ENCODE peak calls at places on chromosomes 1 and 21, in nine cellular contexts. N, G, J, F, X, Q, L, W and T are unnamed samples.

GRCh38 chr1:10510520-10511493 is 36.1 kb downstream of the PEX14 start:
- DNase-seq in N (peak), G (no peak), J (peak), F (peak), X (peak), Q (peak), L (peak), W (peak), T (peak)

GRCh38 chr1:112719706-112720105 is 4.6 kb upstream of the PPM1J start:
- DNase-seq in N (no peak), G (no peak), J (no peak), F (no peak), X (no peak), Q (no peak), L (no peak), W (no peak), T (no peak)

GRCh38 chr1:71660417-71660816 is 579.6 kb upstream of the ZRANB2 start:
- DNase-seq in N (peak), G (no peak), J (no peak), F (peak), X (peak), Q (no peak), L (no peak), W (peak), T (peak)

GRCh38 chr21:34693192-34693810 is 24.5 kb downstream of the CLIC6 start:
- DNase-seq in N (peak), G (no peak), J (peak), F (peak), X (peak), Q (peak), L (peak), W (peak), T (peak)

GRCh38 chr1:228446849-228447248 is 30.2 kb upstream of the TRIM17 start:
- DNase-seq in N (no peak), G (no peak), J (no peak), F (no peak), X (no peak), Q (no peak), L (no peak), W (no peak), T (no peak)

GRCh38 chr1:212951058-212951923 is 950 bp downstream of the VASH2 start:
- DNase-seq in N (no peak), G (no peak), J (no peak), F (no peak), X (no peak), Q (no peak), L (no peak), W (no peak), T (no peak)

GRCh38 chr1:40684669-40685068 is 6.8 kb upstream of the NFYC start:
- DNase-seq in N (no peak), G (no peak), J (no peak), F (no peak), X (no peak), Q (no peak), L (no peak), W (no peak), T (no peak)

GRCh38 chr1:198876371-198876871 is 237.6 kb downstream of the PTPRC start:
- DNase-seq in N (peak), G (no peak), J (no peak), F (no peak), X (no peak), Q (no peak), L (no peak), W (no peak), T (no peak)

GRCh38 chr1:90768098-90768497 is 51.0 kb upstream of the BARHL2 start:
- DNase-seq in N (no peak), G (no peak), J (no peak), F (no peak), X (no peak), Q (no peak), L (peak), W (no peak), T (peak)

GRCh38 chr1:194342484-194343262 is 1156.3 kb upstream of the B3GALT2 start:
- DNase-seq in N (no peak), G (no peak), J (no peak), F (no peak), X (no peak), Q (no peak), L (no peak), W (no peak), T (no peak)

GRCh38 chr1:198686069-198686728 is 47.4 kb downstream of the PTPRC start:
- DNase-seq in N (peak), G (no peak), J (peak), F (peak), X (peak), Q (no peak), L (peak), W (no peak), T (peak)

GRCh38 chr1:171929121-171929520 is 87.8 kb downstream of the DNM3 start:
- DNase-seq in N (no peak), G (no peak), J (no peak), F (no peak), X (no peak), Q (no peak), L (no peak), W (no peak), T (no peak)

GRCh38 chr1:50658421-50659076 is 235.3 kb upstream of the DMRTA2 start:
- DNase-seq in N (peak), G (no peak), J (no peak), F (peak), X (peak), Q (no peak), L (no peak), W (no peak), T (no peak)

GRCh38 chr21:33761104-33762036 is 119.1 kb downstream of the ITSN1 start:
- DNase-seq in N (peak), G (peak), J (no peak), F (peak), X (peak), Q (no peak), L (peak), W (peak), T (peak)

GRCh38 chr1:8671313-8671917 is 146.0 kb downstream of the RERE start:
- DNase-seq in N (peak), G (peak), J (peak), F (peak), X (peak), Q (peak), L (peak), W (no peak), T (peak)

GRCh38 chr1:103327054-103327719 is 198.3 kb upstream of the RNPC3 start:
- DNase-seq in N (no peak), G (no peak), J (no peak), F (no peak), X (no peak), Q (no peak), L (no peak), W (no peak), T (no peak)

GRCh38 chr1:89688607-89689006 is 55.7 kb downstream of the LRRC8C start:
- DNase-seq in N (no peak), G (no peak), J (no peak), F (no peak), X (no peak), Q (no peak), L (no peak), W (no peak), T (no peak)

GRCh38 chr1:31886866-31887265 is 51.3 kb downstream of the PTP4A2 start:
- DNase-seq in N (no peak), G (no peak), J (no peak), F (no peak), X (no peak), Q (no peak), L (no peak), W (no peak), T (no peak)

GRCh38 chr1:21725738-21726392 is 56.7 kb upstream of the RAP1GAP start:
- DNase-seq in N (no peak), G (no peak), J (no peak), F (no peak), X (no peak), Q (no peak), L (no peak), W (no peak), T (no peak)

GRCh38 chr1:53669511-53670191 is 69.3 kb downstream of the GLIS1 start:
- DNase-seq in N (no peak), G (no peak), J (no peak), F (no peak), X (no peak), Q (no peak), L (no peak), W (no peak), T (no peak)

GRCh38 chr21:17679002-17679600 is 66.4 kb upstream of the BTG3 start:
- DNase-seq in N (peak), G (no peak), J (peak), F (peak), X (peak), Q (peak), L (peak), W (peak), T (peak)

GRCh38 chr1:25526753-25527152 is 16.7 kb upstream of the LDLRAP1 start:
- DNase-seq in N (no peak), G (no peak), J (no peak), F (no peak), X (no peak), Q (no peak), L (no peak), W (no peak), T (no peak)

GRCh38 chr1:226736908-226737818 is 1.9 kb downstream of the ITPKB start:
- DNase-seq in N (peak), G (peak), J (peak), F (peak), X (peak), Q (peak), L (no peak), W (no peak), T (no peak)

GRCh38 chr21:41610042-41610839 is 102.3 kb upstream of the TMPRSS2 start:
- DNase-seq in N (peak), G (peak), J (no peak), F (peak), X (peak), Q (peak), L (peak), W (no peak), T (peak)

GRCh38 chr1:167297222-167298214 is 76.8 kb downstream of the POU2F1 start:
- DNase-seq in N (no peak), G (no peak), J (no peak), F (peak), X (peak), Q (no peak), L (no peak), W (no peak), T (no peak)